ENCODE peak calls at places on chromosomes 12 and 14, in eight cellular contexts. J is myocyte, M is type B pancreatic cell, U is GM18507, E is COR-L47, T is ureter, N is fibroblast of lung, R is ELR. Y is an unnamed sample.

GRCh38 chr12:63319386-63319785 is 168.4 kb upstream of the AVPR1A start:
- DNase-seq in J (no peak), M (no peak), U (no peak), E (peak; percentile 24), T (no peak), N (peak; percentile 26), R (peak; percentile 63), Y (no peak)

GRCh38 chr14:104253223-104253822 is 114.9 kb downstream of the KIF26A start:
- DNase-seq in J (no peak), M (peak; percentile 60), U (no peak), E (no peak), T (no peak), N (no peak), R (no peak), Y (no peak)

GRCh38 chr12:61757831-61758505 is 502.2 kb upstream of the USP15 start:
- DNase-seq in J (no peak), M (no peak), U (no peak), E (no peak), T (no peak), N (no peak), R (no peak), Y (no peak)

GRCh38 chr12:113136128-113136989 is 798 bp upstream of the RASAL1 start:
- DNase-seq in J (no peak), M (no peak), U (no peak), E (no peak), T (no peak), N (no peak), R (no peak), Y (no peak)

GRCh38 chr14:94123868-94124267 is 5.5 kb downstream of the IFI27L2 start:
- DNase-seq in J (no peak), M (peak; percentile 16), U (no peak), E (no peak), T (peak; percentile 17), N (no peak), R (no peak), Y (no peak)

GRCh38 chr14:93925374-93925895 is 1.7 kb upstream of the FAM181A start:
- DNase-seq in J (no peak), M (no peak), U (no peak), E (no peak), T (no peak), N (no peak), R (no peak), Y (no peak)

GRCh38 chr14:106228541-106229158 is 702.3 kb downstream of the TMEM121 start:
- DNase-seq in J (no peak), M (no peak), U (no peak), E (no peak), T (no peak), N (no peak), R (no peak), Y (no peak)

GRCh38 chr12:12172106-12172511 is 94.7 kb downstream of the LRP6 start:
- DNase-seq in J (peak; percentile 77), M (no peak), U (peak; percentile 29), E (no peak), T (no peak), N (peak; percentile 70), R (no peak), Y (no peak)

GRCh38 chr12:94988471-94988870 is 15.0 kb downstream of the NDUFA12 start:
- DNase-seq in J (no peak), M (no peak), U (no peak), E (no peak), T (no peak), N (no peak), R (no peak), Y (no peak)

GRCh38 chr14:74595006-74595735 is 16.9 kb downstream of the LTBP2 start:
- DNase-seq in J (no peak), M (no peak), U (no peak), E (no peak), T (no peak), N (peak; percentile 84), R (no peak), Y (no peak)

GRCh38 chr12:570237-570925 is 92.9 kb downstream of the NINJ2 start:
- DNase-seq in J (peak; percentile 92), M (no peak), U (no peak), E (no peak), T (peak; percentile 79), N (peak; percentile 86), R (peak; percentile 94), Y (no peak)

GRCh38 chr12:131673519-131674265 is 37.2 kb upstream of the SFSWAP start:
- DNase-seq in J (no peak), M (peak; percentile 24), U (no peak), E (no peak), T (no peak), N (peak; percentile 21), R (peak; percentile 35), Y (no peak)

GRCh38 chr14:30283822-30284446 is 275.0 kb upstream of the G2E3 start:
- DNase-seq in J (peak; percentile 57), M (no peak), U (no peak), E (no peak), T (no peak), N (peak; percentile 38), R (peak; percentile 66), Y (peak; percentile 22)

GRCh38 chr14:36857136-36857535 is 195.5 kb downstream of the PAX9 start:
- DNase-seq in J (no peak), M (no peak), U (no peak), E (peak; percentile 71), T (no peak), N (no peak), R (no peak), Y (no peak)